ENCODE peak calls at places on chromosomes 6 and 20, in five cellular contexts. O, P, C, U and S are unnamed samples.

GRCh38 chr6:35897036-35897435 is 23.9 kb downstream of the SRPK1 start:
- DNase-seq in O (no peak), U (no peak), P (no peak), C (no peak), S (no peak)

GRCh38 chr20:62337558-62338293 is 29.4 kb downstream of the LAMA5 start:
- DNase-seq in C (no peak), O (no peak), P (no peak), U (no peak), S (no peak)

GRCh38 chr20:25360631-25361286 is 29.9 kb downstream of the ABHD12 start:
- DNase-seq in P (no peak), O (no peak), C (peak; percentile 82), U (peak; percentile 28), S (peak; percentile 47)

GRCh38 chr20:32332614-32333013 is 25.5 kb upstream of the ASXL1 start:
- DNase-seq in U (peak; percentile 61), P (no peak), C (peak; percentile 76), O (no peak), S (no peak)

GRCh38 chr6:159830481-159831372 is 30.7 kb downstream of the PNLDC1 start:
- DNase-seq in P (peak; percentile 48), O (no peak), U (no peak), C (no peak), S (no peak)

GRCh38 chr6:73078908-73079610 is 146.2 kb downstream of the KHDC1L start:
- DNase-seq in O (no peak), U (no peak), P (no peak), C (no peak), S (no peak)

GRCh38 chr6:3737149-3737830 is 14.2 kb downstream of the PXDC1 start:
- DNase-seq in P (peak; percentile 88), U (no peak), O (no peak), C (no peak), S (no peak)

GRCh38 chr6:33679761-33680160 is 31.7 kb downstream of the UQCC2 start:
- DNase-seq in U (no peak), C (no peak), O (no peak), P (no peak), S (no peak)

GRCh38 chr6:111975501-111975900 is 78.4 kb upstream of the CCN6 start:
- DNase-seq in P (no peak), C (no peak), U (no peak), O (no peak), S (no peak)
- H3K4me3 ChIP-seq in P (no peak overlapping the region), C (no peak overlapping the region), U (no peak overlapping the region), O (no peak overlapping the region), S (no peak overlapping the region)

GRCh38 chr6:113122060-113122459 is 735.1 kb upstream of the MARCKS start:
- DNase-seq in U (peak; percentile 4), P (no peak), O (peak; percentile 83), C (peak; percentile 87), S (peak; percentile 89)
- TF ChIP-seq CTCF in U (no peak), P (no peak), O (peak; percentile 42), C (peak; percentile 56), S (peak; percentile 51)

GRCh38 chr6:8707956-8708772 is 272.8 kb upstream of the SLC35B3 start:
- DNase-seq in P (no peak), C (no peak), U (peak; percentile 79), O (peak; percentile 4), S (peak; percentile 9)
- H3K4me3 ChIP-seq in P (no peak overlapping the region), C (no peak overlapping the region), U (no peak overlapping the region), O (no peak overlapping the region), S (no peak overlapping the region)

DNA sequence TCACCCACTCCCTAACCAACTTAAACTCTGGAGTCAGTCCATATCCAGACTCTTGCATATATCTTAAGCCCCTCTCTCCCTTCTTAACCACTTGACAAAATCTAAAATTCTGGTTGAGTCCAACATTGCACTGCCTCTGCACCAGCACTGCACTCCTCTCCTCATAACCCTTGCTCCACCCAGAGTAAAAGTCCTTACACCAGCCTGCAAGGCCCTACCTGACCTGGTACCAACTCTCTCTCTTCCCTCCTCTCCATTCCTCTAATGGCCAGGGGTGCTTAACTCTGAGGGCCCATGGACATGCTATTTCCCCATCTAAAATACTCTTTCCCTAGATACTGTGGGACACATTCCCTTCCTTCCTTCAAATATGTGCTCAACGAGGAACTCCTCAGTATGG is 21.0 kb downstream of the STX7 start:
- DNase-seq in P (no peak), O (no peak), U (no peak), C (no peak), S (no peak)
- TF ChIP-seq CTCF in P (no peak), O (no peak), U (no peak), C (no peak), S (no peak)

GRCh38 chr20:56393653-56394052 is 1.2 kb downstream of the CSTF1 start:
- DNase-seq in P (no peak), O (no peak), U (no peak), C (no peak), S (no peak)
- H3K4me3 ChIP-seq in P (peak overlapping the region; percentile 61), O (peak overlapping the region; percentile 85), U (no peak overlapping the region), C (peak overlapping the region; percentile 67), S (peak overlapping the region; percentile 85)

GRCh38 chr6:118249680-118250079 is 298.4 kb upstream of the PLN start:
- DNase-seq in P (no peak), C (no peak), O (no peak), U (no peak), S (no peak)

DNA sequence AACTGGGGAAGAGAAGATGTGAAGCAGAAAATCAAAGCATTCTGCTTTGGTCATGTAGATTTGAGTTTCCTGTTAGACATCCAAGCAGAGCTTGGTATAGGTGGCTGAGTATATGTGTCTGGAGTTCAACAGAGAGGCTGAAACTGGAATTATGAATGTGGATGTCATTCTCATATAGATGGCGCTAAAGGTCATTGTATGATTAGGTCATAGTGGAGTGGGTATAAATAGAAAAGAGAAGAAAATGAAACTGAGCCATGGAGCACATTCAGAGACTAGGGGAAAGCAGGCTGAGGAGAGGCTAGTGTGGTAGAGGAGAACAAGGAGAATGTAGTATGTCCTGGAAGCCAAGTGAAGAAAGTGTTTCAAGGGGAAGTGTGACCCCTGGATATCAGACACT is 295.6 kb upstream of the PLN start:
- DNase-seq in P (no peak), C (no peak), O (no peak), U (no peak), S (no peak)
- TF ChIP-seq CTCF in P (no peak), C (no peak), O (no peak), U (no peak), S (no peak)

GRCh38 chr6:133891814-133892443 is 3.0 kb downstream of the TCF21 start:
- DNase-seq in C (no peak), U (no peak), O (no peak), P (no peak), S (no peak)
- H3K4me3 ChIP-seq in C (peak overlapping the region; percentile 99), U (no peak overlapping the region), O (no peak overlapping the region), P (peak overlapping the region; percentile 29), S (peak overlapping the region; percentile 35)

DNA sequence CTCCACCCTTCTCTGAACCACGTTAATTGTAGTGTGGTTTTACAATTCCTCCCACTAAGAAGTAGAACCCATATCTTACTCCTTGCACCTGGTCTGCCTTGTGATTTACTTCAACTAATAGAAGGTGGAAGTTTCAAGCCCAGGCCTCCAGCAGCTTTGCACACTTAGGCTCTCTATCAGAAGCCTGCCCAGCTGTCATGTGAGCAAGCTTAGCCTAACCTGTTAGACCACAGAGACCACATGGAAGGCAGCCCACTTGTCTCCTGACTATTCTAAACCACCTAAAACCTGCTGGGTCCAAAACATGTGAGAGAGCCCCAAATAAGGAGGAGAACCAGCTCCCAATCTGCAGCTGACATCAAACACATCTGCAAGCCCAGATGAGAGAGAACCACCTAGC is 127.6 kb upstream of the BTBD3 start:
- DNase-seq in O (no peak), U (no peak), P (no peak), C (no peak), S (no peak)
- TF ChIP-seq CTCF in O (no peak), U (no peak), P (no peak), C (no peak), S (no peak)